ENCODE peak calls at places on chromosome 1, in seven cellular contexts. G is astrocyte, H is neuronal stem cell, D is mesenchymal stem cell, R is SK-N-SH, I is H9, C is fibroblast of lung. V is an unnamed sample.

GRCh38 chr1:40774266-40774998 is 9.2 kb upstream of the KCNQ4 start:
- DNase-seq in D (peak; percentile 33), C (peak; percentile 15), R (peak; percentile 69), G (no peak), I (peak; percentile 83), H (peak; percentile 53), V (no peak)

GRCh38 chr1:239909894-239910293 is 181.8 kb upstream of the FMN2 start:
- DNase-seq in C (peak; percentile 58), G (peak; percentile 37), H (no peak), R (no peak), D (no peak), I (no peak), V (no peak)

GRCh38 chr1:6098303-6099215 is 52.9 kb downstream of the KCNAB2 start:
- DNase-seq in D (no peak), C (peak; percentile 6), H (no peak), R (peak; percentile 79), G (no peak), I (no peak), V (no peak)

GRCh38 chr1:155933591-155934096 is 569 bp downstream of the KHDC4 start:
- DNase-seq in H (no peak), C (no peak), D (no peak), R (peak; percentile 42), I (no peak), G (no peak), V (no peak)

GRCh38 chr1:35439626-35440025 is 117.6 kb downstream of the KIAA0319L start:
- DNase-seq in G (no peak), I (no peak), H (no peak), D (no peak), C (no peak), R (no peak), V (no peak)

GRCh38 chr1:234535763-234536515 is 57.0 kb upstream of the TARBP1 start:
- DNase-seq in R (no peak), H (peak; percentile 44), I (no peak), D (peak; percentile 87), G (peak; percentile 44), C (peak; percentile 61), V (no peak)

GRCh38 chr1:204991342-204991844 is 51.6 kb upstream of the CNTN2 start:
- DNase-seq in D (no peak), C (no peak), H (peak; percentile 50), I (peak; percentile 87), G (no peak), R (no peak), V (no peak)

GRCh38 chr1:52662645-52663313 is 29.8 kb downstream of the SHISAL2A start:
- DNase-seq in I (peak; percentile 84), R (peak; percentile 40), C (peak; percentile 44), H (peak; percentile 81), D (peak; percentile 73), G (peak; percentile 21), V (peak; percentile 78)

DNA sequence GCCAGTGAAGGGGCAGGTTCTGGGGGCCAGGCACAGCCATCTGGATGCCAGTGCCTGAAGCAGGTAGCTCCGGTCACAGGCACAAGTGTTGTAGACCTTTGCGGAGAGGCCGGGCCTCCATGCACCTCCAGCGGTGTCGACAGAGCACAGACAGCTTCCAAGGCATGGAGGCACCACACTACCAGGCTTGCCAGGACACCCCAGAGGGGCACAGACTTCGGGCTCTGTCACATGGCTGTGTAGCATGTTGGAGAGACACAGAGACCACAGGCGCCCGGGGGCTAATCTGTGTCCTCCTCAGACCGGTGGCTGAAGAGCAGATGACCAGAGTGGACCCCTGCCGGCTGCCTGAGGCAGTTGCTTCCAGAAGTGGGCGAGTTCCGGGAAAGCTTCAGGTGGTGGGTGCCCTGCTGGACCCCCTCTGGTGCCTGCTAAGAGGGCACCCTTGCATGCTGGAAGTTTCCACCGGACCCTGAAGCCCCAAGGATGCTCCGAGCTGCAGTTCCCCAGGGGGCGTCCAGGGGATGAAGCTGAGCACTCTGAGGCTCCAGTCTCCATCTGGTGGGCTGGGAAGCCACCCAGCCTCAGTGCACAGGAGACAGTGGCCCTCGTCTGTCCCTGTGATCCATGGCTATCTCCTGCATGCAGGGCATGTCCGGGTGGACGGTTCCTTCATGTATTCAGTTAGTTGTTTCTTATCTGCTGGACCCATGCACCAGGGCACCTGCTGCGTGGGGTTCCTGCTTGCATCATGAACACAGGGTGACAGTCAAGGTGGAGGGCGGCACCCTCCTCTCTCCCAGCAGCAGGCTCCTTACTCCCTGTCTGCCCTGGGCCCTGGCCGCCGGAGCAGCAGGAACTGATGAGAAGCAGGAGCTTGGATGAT is 82.4 kb downstream of the OBSCN start:
- DNase-seq in I (no peak), H (no peak), R (no peak), D (no peak), C (no peak), G (no peak), V (no peak)
- H2AFZ ChIP-seq in I (no peak overlapping the region), H (no peak overlapping the region), R (no peak overlapping the region), D (no peak overlapping the region), C (no peak overlapping the region), G (no peak overlapping the region), V (no peak overlapping the region)

GRCh38 chr1:61012365-61012764 is 70.0 kb upstream of the NFIA start:
- DNase-seq in R (no peak), H (no peak), I (no peak), D (no peak), C (no peak), G (no peak), V (no peak)

GRCh38 chr1:61011514-61012263 is 70.7 kb upstream of the NFIA start:
- DNase-seq in C (no peak), I (no peak), R (no peak), D (no peak), G (no peak), H (no peak), V (no peak)

GRCh38 chr1:61013189-61013952 is 69.0 kb upstream of the NFIA start:
- DNase-seq in G (no peak), I (no peak), C (no peak), H (no peak), D (no peak), R (peak; percentile 49), V (no peak)

DNA sequence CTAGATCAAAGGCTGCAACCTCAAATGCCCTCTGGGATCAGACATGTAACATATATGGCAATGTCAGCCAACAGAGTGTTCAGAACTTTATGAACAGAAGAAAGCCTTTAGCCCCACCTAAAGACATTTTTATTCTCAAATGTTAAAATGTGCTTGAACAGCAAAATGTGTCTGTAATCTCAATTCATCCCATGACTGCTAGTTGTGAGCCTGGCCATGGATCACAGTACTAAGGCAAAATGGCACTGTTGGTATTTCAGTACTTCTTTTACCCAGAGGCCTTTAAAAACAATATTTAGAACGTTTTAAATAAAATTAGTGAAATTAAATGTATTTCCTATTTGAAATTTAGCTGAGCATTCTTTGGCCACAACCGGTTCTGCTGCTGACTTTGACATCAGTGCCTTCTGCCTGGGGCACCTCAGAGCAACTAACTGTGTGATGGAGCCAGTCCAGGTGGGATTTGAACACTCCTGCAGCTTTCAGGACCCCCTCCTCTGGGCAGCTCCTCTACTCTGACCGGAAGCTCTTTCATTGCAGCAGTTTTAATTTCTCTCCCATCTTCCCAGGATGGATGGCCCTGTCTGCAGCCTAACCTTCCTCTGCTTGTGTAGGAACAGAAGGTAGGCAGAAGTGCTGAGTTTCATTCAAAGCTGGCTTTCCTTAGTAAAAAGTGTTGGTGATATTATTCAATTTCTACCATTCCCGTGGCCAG is 68.3 kb upstream of the NFIA start:
- DNase-seq in C (no peak), I (no peak), D (no peak), G (no peak), H (no peak), R (no peak), V (no peak)
- H2AFZ ChIP-seq in C (no peak overlapping the region), I (no peak overlapping the region), D (no peak overlapping the region), G (no peak overlapping the region), H (no peak overlapping the region), R (no peak overlapping the region), V (no peak overlapping the region)

GRCh38 chr1:77386276-77386675 is 104.5 kb downstream of the AK5 start:
- DNase-seq in R (no peak), C (no peak), I (no peak), G (no peak), H (no peak), D (no peak), V (no peak)

GRCh38 chr1:77388655-77389054 is 106.8 kb downstream of the AK5 start:
- DNase-seq in R (no peak), I (no peak), D (peak; percentile 16), C (peak; percentile 35), H (no peak), G (peak; percentile 44), V (no peak)

GRCh38 chr1:77383236-77383635 is 101.4 kb downstream of the AK5 start:
- DNase-seq in I (no peak), G (no peak), R (no peak), H (no peak), C (no peak), D (no peak), V (no peak)

GRCh38 chr1:77385551-77385950 is 103.7 kb downstream of the AK5 start:
- DNase-seq in C (no peak), D (no peak), G (no peak), I (no peak), R (no peak), H (no peak), V (no peak)

GRCh38 chr1:77387553-77387952 is 105.7 kb downstream of the AK5 start:
- DNase-seq in H (no peak), I (no peak), G (no peak), C (no peak), D (no peak), R (no peak), V (no peak)
- H2AFZ ChIP-seq in H (no peak overlapping the region), I (no peak overlapping the region), G (no peak overlapping the region), C (no peak overlapping the region), D (no peak overlapping the region), R (no peak overlapping the region), V (no peak overlapping the region)

GRCh38 chr1:150561830-150562367 is 12.7 kb downstream of the ADAMTSL4 start:
- DNase-seq in G (peak; percentile 89), R (peak; percentile 86), H (peak; percentile 81), D (peak; percentile 96), C (peak; percentile 95), I (peak; percentile 94), V (no peak)

GRCh38 chr1:150562384-150563339 is 13.5 kb downstream of the ADAMTSL4 start:
- DNase-seq in D (peak; percentile 73), H (no peak), R (no peak), G (no peak), C (no peak), I (peak; percentile 30), V (no peak)

GRCh38 chr1:150564051-150564991 is 15.1 kb downstream of the MCL1 start:
- DNase-seq in C (no peak), D (peak; percentile 77), I (no peak), G (no peak), R (no peak), H (no peak), V (no peak)

GRCh38 chr1:150560986-150561829 is 12.0 kb downstream of the ADAMTSL4 start:
- DNase-seq in I (peak; percentile 97), G (peak; percentile 98), H (peak; percentile 92), R (peak; percentile 91), D (peak; percentile 99), C (peak; percentile 99), V (peak; percentile 96)

DNA sequence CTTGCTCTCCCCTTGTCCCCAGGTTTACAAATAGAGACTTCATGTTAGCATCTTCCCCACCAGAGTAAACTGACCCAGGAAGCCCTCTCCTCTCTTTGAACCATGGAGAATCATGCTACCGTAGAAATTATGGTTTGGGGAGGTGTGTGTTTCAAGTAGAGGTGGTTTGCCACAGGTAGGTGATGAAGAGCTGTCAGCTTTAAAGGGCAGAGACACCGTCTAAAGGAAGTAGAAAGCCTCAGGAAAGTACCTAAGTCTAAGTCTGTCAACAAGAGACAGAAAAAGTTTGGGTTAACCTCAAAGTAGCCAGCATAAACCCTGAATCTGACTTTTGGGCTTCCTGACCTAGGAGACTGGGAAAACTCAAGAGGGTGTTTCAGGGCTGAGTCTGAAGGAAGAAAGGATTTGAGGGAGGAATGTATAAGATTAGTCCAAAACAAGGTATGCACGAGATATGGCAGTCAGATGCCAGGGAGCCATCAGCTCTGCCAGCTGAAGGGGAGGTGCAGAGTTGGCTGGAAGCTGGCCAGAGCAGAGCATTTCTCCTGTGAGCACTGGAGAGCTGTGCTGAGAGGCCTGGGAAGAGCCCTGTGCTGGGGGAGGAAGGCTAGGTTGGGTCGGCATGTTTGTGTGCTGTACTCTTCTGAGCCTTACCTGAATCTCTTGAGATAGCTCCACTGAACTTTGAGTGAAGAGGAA is 14.3 kb downstream of the ADAMTSL4 start:
- DNase-seq in C (no peak), I (no peak), R (peak; percentile 25), H (no peak), G (no peak), D (peak; percentile 56), V (no peak)
- H2AFZ ChIP-seq in C (no peak overlapping the region), I (no peak overlapping the region), R (no peak overlapping the region), H (no peak overlapping the region), G (no peak overlapping the region), D (no peak overlapping the region), V (no peak overlapping the region)

V was measured in keratinocyte.